ENCODE peak calls at places on chromosomes 3 and 15, in seven cellular contexts. F, H, Z, Q, W, Y and O are unnamed samples.

GRCh38 chr3:45509768-45510129 is 84.8 kb upstream of the LIMD1 start:
- DNase-seq in H (no peak), F (peak), Y (no peak), W (no peak), Z (no peak), Q (no peak), O (no peak)

GRCh38 chr15:71532994-71533393 is 277.4 kb upstream of the NR2E3 start:
- DNase-seq in Q (peak), Z (no peak), Y (peak), F (peak), H (no peak), W (no peak), O (peak)

GRCh38 chr3:46429671-46430070 is 22.6 kb downstream of the CCRL2 start:
- DNase-seq in Y (no peak), F (no peak), Q (no peak), H (no peak), W (no peak), Z (no peak), O (peak)

GRCh38 chr3:15052335-15053242 is 12.5 kb downstream of the MRPS25 start:
- DNase-seq in Y (no peak), F (no peak), W (no peak), H (no peak), Z (no peak), Q (no peak), O (no peak)

GRCh38 chr3:45546636-45547201 is 47.8 kb upstream of the LIMD1 start:
- DNase-seq in Y (peak), F (peak), Z (peak), W (no peak), Q (peak), H (no peak), O (peak)

GRCh38 chr3:13567684-13568514 is 19.0 kb downstream of the FBLN2 start:
- DNase-seq in Y (no peak), H (no peak), Q (no peak), F (no peak), Z (no peak), W (no peak), O (no peak)

GRCh38 chr3:78941587-78941986 is 826.2 kb downstream of the ROBO1 start:
- DNase-seq in H (peak), F (no peak), Q (no peak), Y (no peak), Z (no peak), W (peak), O (peak)

GRCh38 chr3:58659051-58659675 is 7.4 kb downstream of the FAM3D start:
- DNase-seq in W (peak), Z (no peak), F (peak), H (peak), Q (peak), Y (peak), O (no peak)

GRCh38 chr15:31856581-31856980 is 173.7 kb upstream of the CHRNA7 start:
- DNase-seq in H (no peak), Z (no peak), W (no peak), Q (no peak), Y (no peak), F (no peak), O (no peak)

GRCh38 chr15:101723161-101723873 is 956 bp downstream of the TARS3 start:
- DNase-seq in H (peak), Z (no peak), Q (no peak), Y (no peak), W (peak), F (no peak), O (no peak)

GRCh38 chr15:90609254-90610185 is 79.8 kb downstream of the CRTC3 start:
- DNase-seq in H (peak), Y (no peak), Z (no peak), F (no peak), Q (peak), W (no peak), O (no peak)

GRCh38 chr3:171876651-171877272 is 33.6 kb downstream of the TMEM212 start:
- DNase-seq in H (peak), F (no peak), W (peak), Z (no peak), Q (no peak), Y (no peak), O (peak)

GRCh38 chr3:43076857-43077256 is 29.0 kb downstream of the POMGNT2 start:
- DNase-seq in W (no peak), Q (no peak), Z (no peak), F (no peak), H (no peak), Y (no peak), O (no peak)

GRCh38 chr3:43733459-43734384 is 43.0 kb downstream of the ABHD5 start:
- DNase-seq in F (peak), Y (no peak), Z (no peak), H (peak), Q (peak), W (peak), O (no peak)

GRCh38 chr15:68511073-68511991 is 67.5 kb upstream of the CORO2B start:
- DNase-seq in Y (no peak), F (no peak), H (peak), Q (no peak), W (no peak), Z (no peak), O (no peak)

GRCh38 chr3:139388961-139389551 is 391 bp downstream of the COPB2 start:
- DNase-seq in Z (peak), Q (no peak), H (no peak), Y (no peak), F (no peak), W (peak), O (no peak)

GRCh38 chr15:80494311-80494710 is 90.1 kb downstream of the ARNT2 start:
- DNase-seq in Z (no peak), Q (peak), W (peak), H (peak), F (no peak), Y (no peak), O (peak)

GRCh38 chr15:101542306-101543025 is 53.0 kb upstream of the PCSK6 start:
- DNase-seq in Z (no peak), F (peak), Y (no peak), H (no peak), W (no peak), Q (no peak), O (no peak)

GRCh38 chr3:41116851-41117250 is 82.5 kb upstream of the CTNNB1 start:
- DNase-seq in Y (no peak), W (no peak), F (no peak), Q (no peak), H (no peak), Z (no peak), O (no peak)

GRCh38 chr3:149401215-149401925 is 23.9 kb upstream of the TM4SF1 start:
- DNase-seq in Q (no peak), Y (no peak), W (peak), F (no peak), Z (no peak), H (peak), O (no peak)

GRCh38 chr15:78712797-78713515 is 71.9 kb upstream of the CHRNB4 start:
- DNase-seq in F (no peak), Q (no peak), Y (no peak), H (no peak), Z (no peak), W (no peak), O (no peak)

GRCh38 chr3:53843195-53844177 is 2.7 kb downstream of the CHDH start:
- DNase-seq in W (no peak), Q (no peak), Z (no peak), H (no peak), F (no peak), Y (no peak), O (no peak)

GRCh38 chr3:160401301-160402095 is 2.0 kb downstream of the SMC4 start:
- DNase-seq in H (peak), Q (peak), F (no peak), W (peak), Z (no peak), Y (no peak), O (peak)

GRCh38 chr3:11136116-11136515 is 18.2 kb upstream of the HRH1 start:
- DNase-seq in Z (no peak), W (peak), Y (no peak), H (peak), F (no peak), Q (no peak), O (no peak)

GRCh38 chr15:70262591-70263274 is 165.0 kb upstream of the TLE3 start:
- DNase-seq in H (no peak), Y (no peak), Z (no peak), W (no peak), F (no peak), Q (peak), O (no peak)

GRCh38 chr3:70519913-70520659 is 207.6 kb upstream of the MDFIC2 start:
- DNase-seq in H (peak), Y (no peak), Z (no peak), F (no peak), Q (peak), W (no peak), O (no peak)

GRCh38 chr3:61632568-61633175 is 71.3 kb downstream of the PTPRG start:
- DNase-seq in Q (peak), Z (no peak), Y (no peak), H (peak), F (no peak), W (no peak), O (peak)

GRCh38 chr3:1103525-1103924 is 10.7 kb downstream of the CNTN6 start:
- DNase-seq in Q (peak), Z (no peak), Y (no peak), H (no peak), F (no peak), W (no peak), O (no peak)

GRCh38 chr3:136990826-136991225 is 33.0 kb downstream of the IL20RB start:
- DNase-seq in Q (no peak), H (no peak), W (no peak), F (no peak), Y (no peak), Z (no peak), O (no peak)

GRCh38 chr3:142916611-142917010 is 27.7 kb upstream of the PCOLCE2 start:
- DNase-seq in Y (no peak), W (no peak), Q (no peak), H (no peak), Z (no peak), F (no peak), O (peak)

GRCh38 chr3:100042577-100042981 is 71.7 kb downstream of the FILIP1L start:
- DNase-seq in F (no peak), H (peak), Z (no peak), Y (no peak), W (peak), Q (no peak), O (peak)

GRCh38 chr3:107806021-107806420 is 283.3 kb downstream of the BBX start:
- DNase-seq in Q (no peak), W (no peak), Y (no peak), F (no peak), H (no peak), Z (no peak), O (peak)

GRCh38 chr3:121660356-121661171 is at the start of gene HCLS1:
- DNase-seq in H (no peak), W (no peak), Z (no peak), F (no peak), Y (no peak), Q (peak), O (peak)

GRCh38 chr3:145972851-145973250 is 188.1 kb downstream of the PLOD2 start:
- DNase-seq in W (no peak), Z (no peak), F (no peak), H (no peak), Q (no peak), Y (no peak), O (no peak)

GRCh38 chr15:67165653-67166260 is 88.7 kb downstream of the AAGAB start:
- DNase-seq in Y (peak), Z (no peak), F (peak), Q (peak), H (no peak), W (peak), O (no peak)

GRCh38 chr3:187900961-187901755 is 155.9 kb upstream of the BCL6 start:
- DNase-seq in W (no peak), Y (no peak), H (no peak), Q (no peak), Z (no peak), F (no peak), O (no peak)

GRCh38 chr15:99954361-99955180 is 221.3 kb upstream of the LYSMD4 start:
- DNase-seq in Y (no peak), Q (peak), W (peak), F (no peak), Z (no peak), H (no peak), O (no peak)

GRCh38 chr3:114499986-114500385 is 206.2 kb downstream of the TIGIT start:
- DNase-seq in W (peak), Z (no peak), H (no peak), Q (no peak), F (no peak), Y (no peak), O (no peak)

GRCh38 chr3:189941679-189942078 is 179.0 kb downstream of the P3H2 start:
- DNase-seq in Y (no peak), Z (no peak), H (peak), W (no peak), F (no peak), Q (no peak), O (peak)

GRCh38 chr3:55243686-55244085 is 243.4 kb downstream of the WNT5A start:
- DNase-seq in Z (no peak), Y (no peak), F (peak), H (no peak), W (no peak), Q (no peak), O (no peak)

GRCh38 chr15:63041982-63042878 is at the start of gene TPM1:
- DNase-seq in Y (no peak), Q (peak), W (peak), Z (peak), H (peak), F (peak), O (peak)
- H3K27ac ChIP-seq in Y (peak), Q (peak), W (peak), Z (peak), H (peak), F (no peak), O (peak)

GRCh38 chr3:3806092-3806491 is 6.9 kb downstream of the LRRN1 start:
- DNase-seq in F (no peak), W (no peak), Q (no peak), Y (no peak), H (no peak), Z (no peak), O (no peak)
- H2BK120ac ChIP-seq in F (no peak), W (no peak), Q (no peak), Y (no peak), H (no peak), Z (no peak), O (no peak)

DNA sequence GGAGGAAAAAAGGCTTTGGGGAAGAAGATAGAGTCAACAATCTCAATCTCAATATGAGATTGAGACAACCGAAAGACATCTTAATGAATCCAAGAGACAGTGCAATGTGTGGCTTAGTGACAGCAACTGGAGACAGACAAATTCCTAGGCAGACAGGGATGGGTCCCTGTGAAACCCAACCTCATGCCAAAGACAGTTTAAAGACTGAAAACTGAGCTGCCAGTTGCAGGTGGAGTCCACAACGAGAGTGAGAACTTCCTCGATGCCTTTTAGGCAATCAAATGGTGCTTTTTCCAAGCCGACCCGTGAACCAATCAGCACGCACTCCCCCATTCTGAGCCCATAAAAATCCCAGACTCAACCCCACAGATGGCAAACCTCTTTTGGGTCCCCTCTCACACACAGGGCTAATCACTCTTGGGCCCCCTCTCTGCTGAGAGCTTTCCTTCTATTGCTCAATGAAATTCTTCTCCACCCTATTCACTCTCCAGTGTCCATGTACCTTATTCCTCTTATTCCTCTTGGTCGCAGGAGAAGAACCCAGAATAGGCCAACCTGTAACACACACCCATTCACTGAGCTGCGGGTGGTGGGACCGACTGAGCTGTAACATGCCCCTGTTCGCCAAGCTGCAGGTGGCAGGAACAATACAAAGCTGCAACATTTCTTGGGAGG is 34.8 kb downstream of the ZMAT3 start:
- DNase-seq in Z (no peak), W (peak), F (no peak), Q (peak), Y (no peak), H (no peak), O (peak)
- H3K23ac ChIP-seq in Z (no peak), W (no peak), F (no peak), Q (no peak), Y (no peak), H (no peak), O (no peak)

DNA sequence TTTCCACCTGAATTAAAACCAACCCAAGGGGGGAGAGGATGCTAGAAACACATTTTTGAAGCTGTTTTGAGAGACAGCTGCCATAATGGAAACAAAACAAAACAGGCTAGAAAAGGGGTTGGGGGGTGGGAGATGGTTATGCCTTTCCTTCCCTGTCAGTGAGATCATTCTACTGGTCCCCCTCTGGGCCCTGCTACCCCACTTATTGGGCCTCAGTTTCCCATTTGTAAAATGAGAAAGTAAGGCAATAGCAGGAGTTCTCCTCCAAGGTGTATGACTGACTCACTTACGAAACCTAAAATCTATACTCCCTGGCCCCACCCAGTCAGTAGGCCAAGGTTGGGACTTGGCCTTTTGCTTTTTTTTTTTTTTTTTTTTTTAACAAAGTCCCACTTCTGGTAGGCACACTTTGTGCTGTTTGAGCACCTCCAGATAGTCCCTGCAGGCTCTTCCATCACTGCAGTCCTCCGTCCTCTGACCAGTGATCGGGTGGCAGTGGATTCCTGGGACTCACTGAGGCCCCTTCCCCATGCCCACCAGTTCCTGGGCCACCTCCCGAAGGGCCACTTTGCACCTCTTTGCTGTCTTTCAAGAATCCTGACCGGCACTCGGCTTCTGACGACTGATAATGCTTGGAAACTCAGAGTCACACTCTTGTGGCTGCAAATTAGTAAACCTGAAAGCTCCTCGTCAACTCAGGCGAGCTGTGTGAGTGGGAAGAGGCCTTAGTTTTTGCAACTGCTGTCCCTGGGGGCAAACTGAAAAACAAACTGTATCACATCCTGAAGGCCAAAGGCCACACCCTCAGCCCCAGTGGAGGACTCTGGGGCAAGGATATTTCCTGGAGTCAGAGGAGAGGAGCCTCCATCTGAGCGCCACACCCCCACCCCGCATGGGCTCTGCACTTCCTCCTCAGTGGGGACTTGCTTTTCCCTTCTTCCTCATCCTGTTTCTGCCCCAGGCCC is 6.7 kb upstream of the PSTPIP1 start:
- DNase-seq in H (no peak), Q (peak), F (peak), Z (no peak), Y (no peak), W (no peak), O (no peak)
- H3K27ac ChIP-seq in H (no peak), Q (no peak), F (no peak), Z (no peak), Y (no peak), W (no peak), O (no peak)